ENCODE peak calls at places on chromosomes 3 and 15, in four cellular contexts. U is HFF-Myc, P is psoas muscle, C is endothelial cell. L is an unnamed sample.

GRCh38 chr3:37237252-37237651 is 62.9 kb upstream of the LRRFIP2 start:
- DNase-seq in U (no peak), P (no peak), C (no peak), L (no peak)

GRCh38 chr3:23325466-23326065 is 122.4 kb downstream of the UBE2E2 start:
- DNase-seq in U (no peak), P (no peak), C (no peak), L (no peak)

GRCh38 chr3:3851621-3852323 is 52.5 kb downstream of the LRRN1 start:
- DNase-seq in U (no peak), P (no peak), C (no peak), L (no peak)

GRCh38 chr15:64349375-64349774 is 6.6 kb downstream of the CSNK1G1 start:
- DNase-seq in U (no peak), P (no peak), C (no peak), L (no peak)

GRCh38 chr3:16090013-16090412 is 84.5 kb upstream of the GALNT15 start:
- DNase-seq in U (peak; percentile 95), P (no peak), C (no peak), L (peak; percentile 99)

GRCh38 chr3:108391917-108392585 is 95.7 kb downstream of the HHLA2 start:
- DNase-seq in U (no peak), P (no peak), C (no peak), L (no peak)

GRCh38 chr15:42800731-42801474 is 64.0 kb upstream of the CDAN1 start:
- DNase-seq in U (no peak), P (no peak), C (peak; percentile 8), L (no peak)

GRCh38 chr3:129026728-129027543 is 25.8 kb downstream of the EFCC1 start:
- DNase-seq in U (no peak), P (peak; percentile 94), C (peak; percentile 56), L (no peak)

GRCh38 chr15:41979493-41980266 is 7.3 kb upstream of the EHD4 start:
- DNase-seq in U (no peak), P (peak; percentile 4), C (no peak), L (no peak)

GRCh38 chr15:67125589-67126502 is 60.4 kb downstream of the SMAD3 start:
- DNase-seq in U (peak; percentile 96), P (peak; percentile 95), C (no peak), L (peak; percentile 97)

GRCh38 chr3:71154846-71155245 is 428.7 kb downstream of the FOXP1 start:
- DNase-seq in U (no peak), P (no peak), C (no peak), L (no peak)

GRCh38 chr3:129989391-129989790 is 14.9 kb downstream of the TRH start:
- DNase-seq in U (no peak), P (no peak), C (no peak), L (no peak)

GRCh38 chr15:92056875-92057274 is 203.4 kb downstream of the SLCO3A1 start:
- DNase-seq in U (no peak), P (no peak), C (no peak), L (no peak)

GRCh38 chr15:92051726-92052125 is 198.2 kb downstream of the SLCO3A1 start:
- DNase-seq in U (no peak), P (no peak), C (no peak), L (no peak)

GRCh38 chr15:92049290-92050008 is 195.9 kb downstream of the SLCO3A1 start:
- DNase-seq in U (no peak), P (no peak), C (no peak), L (no peak)

GRCh38 chr15:92050220-92050898 is 196.9 kb downstream of the SLCO3A1 start:
- DNase-seq in U (no peak), P (no peak), C (no peak), L (no peak)

GRCh38 chr15:92053727-92054316 is 200.3 kb downstream of the SLCO3A1 start:
- DNase-seq in U (no peak), P (no peak), C (no peak), L (no peak)
- TF ChIP-seq CTCF in U (no peak), P (peak; percentile 5), C (peak; percentile 57), L (no peak)

GRCh38 chr3:123571264-123571972 is 13.4 kb downstream of the HACD2 start:
- DNase-seq in U (no peak), P (no peak), C (peak; percentile 16), L (no peak)
- TF ChIP-seq CTCF in U (no peak), P (no peak), C (no peak), L (no peak)

GRCh38 chr3:50318163-50318562 is 4.4 kb downstream of the HYAL2 start:
- DNase-seq in U (no peak), P (no peak), C (no peak), L (no peak)

GRCh38 chr3:50317303-50317702 is 5.2 kb downstream of the HYAL2 start:
- DNase-seq in U (no peak), P (no peak), C (no peak), L (no peak)

GRCh38 chr3:50314342-50314741 is 8.2 kb downstream of the HYAL2 start:
- DNase-seq in U (no peak), P (no peak), C (no peak), L (no peak)

GRCh38 chr3:50316657-50317242 is 5.8 kb downstream of the HYAL2 start:
- DNase-seq in U (no peak), P (no peak), C (no peak), L (no peak)

GRCh38 chr3:50314816-50315215 is 7.7 kb downstream of the HYAL2 start:
- DNase-seq in U (no peak), P (no peak), C (no peak), L (no peak)
- TF ChIP-seq CTCF in U (no peak), P (no peak), C (no peak), L (no peak)

DNA sequence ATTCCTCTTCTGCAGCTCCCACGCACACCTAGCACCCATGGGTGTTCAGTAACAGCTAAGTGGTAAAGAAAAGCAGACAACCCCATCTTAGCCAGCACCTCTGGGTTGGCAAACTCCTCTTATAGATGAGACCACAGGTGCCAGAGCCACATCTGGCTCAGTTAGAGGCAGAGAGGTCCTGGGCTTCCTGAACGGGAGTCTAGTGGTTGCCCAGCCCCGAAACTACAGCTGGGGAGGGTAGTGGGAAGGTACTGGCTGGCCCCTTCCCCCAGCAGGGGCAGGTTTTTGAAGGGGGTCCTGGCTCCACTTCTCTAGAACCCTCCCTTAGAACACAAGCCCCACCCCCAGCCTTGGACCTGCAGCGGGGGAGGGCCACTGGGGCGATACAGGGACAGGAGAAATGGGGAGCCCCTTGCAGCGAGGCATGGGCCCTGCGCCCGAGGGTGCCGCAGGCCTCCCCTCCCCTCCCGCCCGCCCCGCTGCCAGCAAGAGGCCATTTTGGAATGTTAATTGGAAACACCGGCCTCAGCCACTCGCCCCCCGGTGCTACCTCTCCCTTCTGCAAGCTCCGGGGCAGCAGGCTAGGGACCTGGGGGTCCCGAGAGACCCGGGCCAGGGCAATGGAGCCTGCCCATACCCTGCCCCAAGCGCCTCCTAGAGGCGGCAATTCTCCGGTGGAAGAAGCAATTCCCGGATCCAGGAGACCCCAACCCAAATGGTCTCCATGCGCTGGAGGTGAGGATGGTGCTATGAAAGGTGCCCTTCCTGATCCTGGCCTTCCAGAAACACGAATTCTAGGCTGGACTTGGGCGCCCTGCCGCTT is 1.5 kb downstream of the DUSP7 start:
- DNase-seq in U (no peak), P (no peak), C (peak; percentile 26), L (no peak)
- TF ChIP-seq CTCF in U (peak; percentile 17), P (no peak), C (no peak), L (peak; percentile 31)

GRCh38 chr15:56741541-56741940 is 8.2 kb upstream of the ZNF280D start:
- DNase-seq in U (no peak), P (no peak), C (no peak), L (no peak)

GRCh38 chr15:56737791-56738190 is 4.5 kb upstream of the ZNF280D start:
- DNase-seq in U (no peak), P (no peak), C (no peak), L (no peak)

GRCh38 chr15:56739474-56739873 is 6.2 kb upstream of the ZNF280D start:
- DNase-seq in U (no peak), P (no peak), C (no peak), L (no peak)

GRCh38 chr15:56736881-56737707 is 3.8 kb upstream of the ZNF280D start:
- DNase-seq in U (no peak), P (no peak), C (no peak), L (no peak)

GRCh38 chr15:56739964-56740640 is 6.8 kb upstream of the ZNF280D start:
- DNase-seq in U (no peak), P (no peak), C (no peak), L (no peak)
- TF ChIP-seq CTCF in U (peak; percentile 62), P (no peak), C (peak; percentile 38), L (no peak)

DNA sequence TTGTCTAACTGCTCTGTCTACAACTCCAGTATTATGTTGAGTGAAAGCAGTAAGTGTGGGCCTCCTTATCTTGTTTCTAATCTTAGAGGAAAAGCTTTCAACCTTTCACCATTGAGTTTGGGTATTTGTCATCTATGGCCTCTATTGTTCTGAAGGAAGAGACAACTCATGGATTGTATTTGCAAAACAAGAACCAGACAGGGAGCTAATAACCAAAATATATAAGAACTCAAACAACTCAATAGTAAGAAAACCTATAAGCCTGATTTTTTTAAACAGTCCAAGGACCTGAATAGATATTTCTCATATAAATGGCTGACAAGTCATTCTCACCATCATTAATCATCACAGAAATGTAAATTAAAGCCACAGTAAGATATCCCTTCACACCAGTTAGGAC is 113.0 kb downstream of the TAFA4 start:
- DNase-seq in U (no peak), P (no peak), C (no peak), L (no peak)
- TF ChIP-seq CTCF in U (no peak), P (no peak), C (no peak), L (no peak)

DNA sequence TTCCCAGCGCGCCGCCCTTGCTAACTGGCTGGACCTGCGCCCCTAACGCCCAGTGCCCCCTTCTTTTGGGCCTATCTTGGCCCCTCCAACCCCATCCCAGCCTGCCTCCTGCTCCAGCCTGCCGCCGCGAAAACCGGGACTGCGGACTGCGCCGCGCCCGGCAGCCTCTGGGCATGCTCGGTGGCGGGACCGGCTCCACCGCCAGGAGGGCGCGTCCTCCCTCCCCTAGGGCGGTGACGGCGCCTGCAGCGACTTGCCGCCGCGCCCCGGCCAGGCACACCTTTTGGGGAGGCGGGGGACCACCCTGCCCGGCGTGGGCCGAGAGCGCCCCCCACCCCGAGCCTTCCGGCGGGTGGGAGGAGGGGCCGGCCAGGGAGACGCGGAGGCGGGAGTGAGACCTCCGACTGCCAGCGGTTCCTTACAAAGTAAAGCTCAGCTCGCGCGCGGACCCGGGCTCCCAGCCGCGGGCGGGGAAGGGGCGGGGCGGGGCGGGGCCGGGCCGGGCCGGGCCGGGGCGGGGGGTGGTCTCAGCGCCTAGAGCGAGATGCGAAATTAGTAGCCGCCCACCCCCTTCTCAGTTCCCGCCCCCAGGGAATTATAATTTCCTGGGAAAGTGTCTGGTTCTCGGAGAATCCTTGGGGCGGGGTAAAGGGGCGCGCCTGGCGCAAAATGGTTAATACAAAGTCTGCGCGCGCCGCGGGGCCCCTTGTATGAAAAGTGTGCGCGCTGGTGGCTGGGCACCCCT is 225.0 kb upstream of the IL12A start:
- DNase-seq in U (peak; percentile 67), P (peak; percentile 75), C (peak; percentile 80), L (no peak)
- TF ChIP-seq CTCF in U (no peak), P (peak; percentile 31), C (peak; percentile 18), L (peak; percentile 21)